ENCODE peak calls at places on chromosomes 11 and 22, in seven cellular contexts. One of them, this sample, is unnamed.

GRCh38 chr11:105100976-105101630 is 38.5 kb downstream of the CARD18 start:
- DNase-seq in transverse colon: no peak
- DNase-seq in WTC11: no peak
- DNase-seq in posterior vena cava: no peak
- DNase-seq in iris pigment epithelial cell: no peak
- DNase-seq in T-cell: no peak
- DNase-seq in left cardiac atrium: no peak
- DNase-seq in this sample: no peak

GRCh38 chr22:42905217-42905616 is 48.1 kb upstream of the ARFGAP3 start:
- DNase-seq in posterior vena cava: no peak
- DNase-seq in T-cell: no peak
- DNase-seq in WTC11: no peak
- DNase-seq in iris pigment epithelial cell: no peak
- DNase-seq in transverse colon: no peak
- DNase-seq in left cardiac atrium: no peak
- DNase-seq in this sample: no peak

GRCh38 chr11:3021125-3021524 is 29.0 kb upstream of the NAP1L4 start:
- DNase-seq in iris pigment epithelial cell: peak
- DNase-seq in T-cell: no peak
- DNase-seq in WTC11: peak
- DNase-seq in posterior vena cava: no peak
- DNase-seq in left cardiac atrium: no peak
- DNase-seq in transverse colon: peak
- DNase-seq in this sample: peak

GRCh38 chr11:104668797-104669463 is 229.3 kb downstream of the CASP12 start:
- DNase-seq in iris pigment epithelial cell: peak
- DNase-seq in transverse colon: no peak
- DNase-seq in posterior vena cava: no peak
- DNase-seq in left cardiac atrium: no peak
- DNase-seq in WTC11: no peak
- DNase-seq in T-cell: no peak
- DNase-seq in this sample: peak

GRCh38 chr11:43580735-43581369 is 99.7 kb upstream of the HSD17B12 start:
- DNase-seq in iris pigment epithelial cell: no peak
- DNase-seq in transverse colon: no peak
- DNase-seq in left cardiac atrium: no peak
- DNase-seq in T-cell: no peak
- DNase-seq in posterior vena cava: no peak
- DNase-seq in WTC11: peak
- DNase-seq in this sample: peak

GRCh38 chr11:13486926-13487660 is 8.7 kb downstream of the PTH start:
- DNase-seq in posterior vena cava: peak
- DNase-seq in T-cell: peak
- DNase-seq in WTC11: peak
- DNase-seq in left cardiac atrium: peak
- DNase-seq in transverse colon: peak
- DNase-seq in iris pigment epithelial cell: peak
- DNase-seq in this sample: no peak

GRCh38 chr22:35480627-35481565 is 59.7 kb upstream of the RASD2 start:
- DNase-seq in T-cell: no peak
- DNase-seq in left cardiac atrium: no peak
- DNase-seq in transverse colon: peak
- DNase-seq in posterior vena cava: peak
- DNase-seq in iris pigment epithelial cell: no peak
- DNase-seq in WTC11: no peak
- DNase-seq in this sample: no peak

GRCh38 chr11:121520243-121521144 is 67.7 kb upstream of the SORL1-AS1 start:
- DNase-seq in WTC11: no peak
- DNase-seq in transverse colon: no peak
- DNase-seq in iris pigment epithelial cell: peak
- DNase-seq in left cardiac atrium: no peak
- DNase-seq in posterior vena cava: no peak
- DNase-seq in T-cell: no peak
- DNase-seq in this sample: peak

GRCh38 chr11:21861314-21861713 is 331.6 kb upstream of the ANO5 start:
- DNase-seq in posterior vena cava: no peak
- DNase-seq in iris pigment epithelial cell: no peak
- DNase-seq in left cardiac atrium: no peak
- DNase-seq in T-cell: no peak
- DNase-seq in transverse colon: no peak
- DNase-seq in WTC11: no peak
- DNase-seq in this sample: no peak

GRCh38 chr11:8756201-8756600 is 73.6 kb downstream of the RPL27A start:
- DNase-seq in transverse colon: no peak
- DNase-seq in WTC11: no peak
- DNase-seq in T-cell: no peak
- DNase-seq in left cardiac atrium: no peak
- DNase-seq in posterior vena cava: no peak
- DNase-seq in iris pigment epithelial cell: peak
- DNase-seq in this sample: no peak

GRCh38 chr11:72179804-72180396 is 12.0 kb upstream of the FOLR1 start:
- DNase-seq in posterior vena cava: no peak
- DNase-seq in left cardiac atrium: no peak
- DNase-seq in iris pigment epithelial cell: no peak
- DNase-seq in transverse colon: no peak
- DNase-seq in WTC11: no peak
- DNase-seq in T-cell: no peak
- DNase-seq in this sample: peak

GRCh38 chr22:29251981-29252978 is 15.5 kb downstream of the RHBDD3 start:
- DNase-seq in left cardiac atrium: no peak
- DNase-seq in transverse colon: no peak
- DNase-seq in iris pigment epithelial cell: no peak
- DNase-seq in T-cell: no peak
- DNase-seq in posterior vena cava: no peak
- DNase-seq in WTC11: no peak
- DNase-seq in this sample: no peak

GRCh38 chr11:132402056-132402684 is 1031.8 kb downstream of the NTM start:
- DNase-seq in left cardiac atrium: no peak
- DNase-seq in iris pigment epithelial cell: peak
- DNase-seq in T-cell: no peak
- DNase-seq in transverse colon: peak
- DNase-seq in posterior vena cava: no peak
- DNase-seq in WTC11: peak
- DNase-seq in this sample: peak

GRCh38 chr11:6629892-6630631 is 10.8 kb upstream of the TPP1 start:
- DNase-seq in WTC11: peak
- DNase-seq in T-cell: no peak
- DNase-seq in iris pigment epithelial cell: no peak
- DNase-seq in left cardiac atrium: no peak
- DNase-seq in transverse colon: peak
- DNase-seq in posterior vena cava: no peak
- DNase-seq in this sample: peak

GRCh38 chr11:92826136-92826535 is 143.3 kb upstream of the MTNR1B start:
- DNase-seq in transverse colon: no peak
- DNase-seq in iris pigment epithelial cell: peak
- DNase-seq in left cardiac atrium: no peak
- DNase-seq in WTC11: no peak
- DNase-seq in posterior vena cava: no peak
- DNase-seq in T-cell: no peak
- DNase-seq in this sample: peak

GRCh38 chr11:74611369-74611861 is 19.0 kb downstream of the POLD3 start:
- DNase-seq in T-cell: no peak
- DNase-seq in WTC11: no peak
- DNase-seq in iris pigment epithelial cell: peak
- DNase-seq in left cardiac atrium: no peak
- DNase-seq in transverse colon: no peak
- DNase-seq in posterior vena cava: no peak
- DNase-seq in this sample: peak

GRCh38 chr11:10310301-10310841 is 5.5 kb downstream of the ADM start:
- DNase-seq in transverse colon: no peak
- DNase-seq in WTC11: no peak
- DNase-seq in left cardiac atrium: no peak
- DNase-seq in iris pigment epithelial cell: peak
- DNase-seq in posterior vena cava: no peak
- DNase-seq in T-cell: no peak
- DNase-seq in this sample: no peak

GRCh38 chr22:40721266-40721665 is 42.0 kb downstream of the MCHR1 start:
- DNase-seq in WTC11: no peak
- DNase-seq in transverse colon: no peak
- DNase-seq in T-cell: no peak
- DNase-seq in left cardiac atrium: no peak
- DNase-seq in iris pigment epithelial cell: peak
- DNase-seq in posterior vena cava: no peak
- DNase-seq in this sample: peak

GRCh38 chr11:127098684-127099083 is 98.1 kb upstream of the KIRREL3 start:
- DNase-seq in posterior vena cava: no peak
- DNase-seq in T-cell: no peak
- DNase-seq in left cardiac atrium: no peak
- DNase-seq in iris pigment epithelial cell: no peak
- DNase-seq in transverse colon: no peak
- DNase-seq in WTC11: peak
- DNase-seq in this sample: peak

GRCh38 chr11:15816270-15816871 is 540.0 kb downstream of the SOX6 start:
- DNase-seq in posterior vena cava: no peak
- DNase-seq in iris pigment epithelial cell: peak
- DNase-seq in WTC11: no peak
- DNase-seq in T-cell: no peak
- DNase-seq in transverse colon: peak
- DNase-seq in left cardiac atrium: no peak
- DNase-seq in this sample: peak

GRCh38 chr11:117511981-117512448 is 184.4 kb downstream of the CEP164 start:
- DNase-seq in iris pigment epithelial cell: no peak
- DNase-seq in left cardiac atrium: no peak
- DNase-seq in T-cell: no peak
- DNase-seq in WTC11: no peak
- DNase-seq in posterior vena cava: no peak
- DNase-seq in transverse colon: peak
- DNase-seq in this sample: no peak

GRCh38 chr22:38415046-38415445 is 40.0 kb downstream of the KCNJ4 start:
- DNase-seq in left cardiac atrium: no peak
- DNase-seq in iris pigment epithelial cell: no peak
- DNase-seq in T-cell: no peak
- DNase-seq in posterior vena cava: peak
- DNase-seq in WTC11: peak
- DNase-seq in transverse colon: no peak
- DNase-seq in this sample: no peak

GRCh38 chr22:50498322-50498861 is 9.1 kb downstream of the LMF2 start:
- DNase-seq in T-cell: peak
- DNase-seq in posterior vena cava: no peak
- DNase-seq in iris pigment epithelial cell: peak
- DNase-seq in left cardiac atrium: peak
- DNase-seq in WTC11: peak
- DNase-seq in transverse colon: peak
- DNase-seq in this sample: peak

GRCh38 chr22:45212306-45212709 is 28.4 kb downstream of the KIAA0930 start:
- DNase-seq in iris pigment epithelial cell: peak
- DNase-seq in WTC11: no peak
- DNase-seq in transverse colon: peak
- DNase-seq in posterior vena cava: peak
- DNase-seq in T-cell: no peak
- DNase-seq in left cardiac atrium: peak
- DNase-seq in this sample: peak

GRCh38 chr11:14362613-14363012 is 3.6 kb upstream of the RRAS2 start:
- DNase-seq in left cardiac atrium: peak
- DNase-seq in posterior vena cava: no peak
- DNase-seq in transverse colon: no peak
- DNase-seq in iris pigment epithelial cell: no peak
- DNase-seq in WTC11: no peak
- DNase-seq in T-cell: no peak
- DNase-seq in this sample: no peak

GRCh38 chr11:109062445-109062844 is 359.5 kb upstream of the C11orf87 start:
- DNase-seq in transverse colon: no peak
- DNase-seq in iris pigment epithelial cell: peak
- DNase-seq in WTC11: no peak
- DNase-seq in posterior vena cava: no peak
- DNase-seq in left cardiac atrium: no peak
- DNase-seq in T-cell: no peak
- DNase-seq in this sample: peak

GRCh38 chr11:25734592-25735211 is 597.2 kb upstream of the ANO3 start:
- DNase-seq in WTC11: no peak
- DNase-seq in T-cell: no peak
- DNase-seq in transverse colon: no peak
- DNase-seq in iris pigment epithelial cell: peak
- DNase-seq in posterior vena cava: no peak
- DNase-seq in left cardiac atrium: no peak
- DNase-seq in this sample: peak

GRCh38 chr11:1230121-1230455 is 7.2 kb downstream of the MUC5B start:
- DNase-seq in posterior vena cava: peak
- DNase-seq in transverse colon: no peak
- DNase-seq in left cardiac atrium: no peak
- DNase-seq in WTC11: no peak
- DNase-seq in iris pigment epithelial cell: no peak
- DNase-seq in T-cell: no peak
- DNase-seq in this sample: no peak

GRCh38 chr11:68536706-68537105 is 76.2 kb downstream of the PPP6R3 start:
- DNase-seq in WTC11: no peak
- DNase-seq in posterior vena cava: no peak
- DNase-seq in iris pigment epithelial cell: no peak
- DNase-seq in transverse colon: no peak
- DNase-seq in left cardiac atrium: no peak
- DNase-seq in T-cell: no peak
- DNase-seq in this sample: no peak

GRCh38 chr11:6320411-6321207 is at the start of gene CAVIN3:
- DNase-seq in transverse colon: peak
- DNase-seq in WTC11: peak
- DNase-seq in posterior vena cava: peak
- DNase-seq in T-cell: no peak
- DNase-seq in iris pigment epithelial cell: peak
- DNase-seq in left cardiac atrium: peak
- DNase-seq in this sample: peak

GRCh38 chr11:526192-526591 is 9.2 kb downstream of the HRAS start:
- DNase-seq in transverse colon: no peak
- DNase-seq in left cardiac atrium: peak
- DNase-seq in posterior vena cava: no peak
- DNase-seq in T-cell: no peak
- DNase-seq in WTC11: no peak
- DNase-seq in iris pigment epithelial cell: no peak
- DNase-seq in this sample: no peak

GRCh38 chr11:3160252-3161031 is 4.7 kb downstream of the OSBPL5 start:
- DNase-seq in left cardiac atrium: peak
- DNase-seq in T-cell: no peak
- DNase-seq in posterior vena cava: peak
- DNase-seq in iris pigment epithelial cell: peak
- DNase-seq in transverse colon: peak
- DNase-seq in WTC11: peak
- DNase-seq in this sample: peak